ENCODE peak calls at places on chromosomes 1 and 21, in five cellular contexts. W is A549, C is IMR-90, S is HepG2, Y is K562. D is an unnamed sample.
A peak's percentile ranks its signal among the peaks of the same experiment; 100 is the strongest.

GRCh38 chr1:60010690-60011089 is 62.9 kb downstream of the C1orf87 start:
- DNase-seq in W (no peak), C (no peak), S (no peak), Y (no peak), D (no peak)

GRCh38 chr1:29975036-29975694 is 738.8 kb downstream of the PTPRU start:
- DNase-seq in W (peak; percentile 24), C (peak; percentile 49), S (peak; percentile 5), Y (peak; percentile 42), D (no peak)

GRCh38 chr1:8015809-8016165 is 10.3 kb downstream of the ERRFI1 start:
- DNase-seq in W (no peak), C (no peak), S (no peak), Y (no peak), D (no peak)

GRCh38 chr1:246262281-246262680 is 244.8 kb downstream of the SMYD3 start:
- DNase-seq in W (no peak), C (peak; percentile 8), S (no peak), Y (no peak), D (no peak)

GRCh38 chr1:64505232-64505943 is 35.5 kb downstream of the CACHD1 start:
- DNase-seq in W (peak; percentile 14), C (no peak), S (no peak), Y (peak; percentile 73), D (peak; percentile 81)

GRCh38 chr1:90716552-90717355 is at the start of gene BARHL2:
- DNase-seq in W (no peak), C (no peak), S (no peak), Y (no peak), D (peak; percentile 76)

GRCh38 chr21:32307706-32308105 is 9.1 kb downstream of the MRAP start:
- DNase-seq in W (no peak), C (peak; percentile 55), S (peak; percentile 21), Y (no peak), D (no peak)

GRCh38 chr21:26288033-26288432 is 117.5 kb upstream of the APP start:
- DNase-seq in W (no peak), C (no peak), S (no peak), Y (no peak), D (no peak)

GRCh38 chr1:62082456-62083363 is 111.9 kb upstream of the L1TD1 start:
- DNase-seq in W (peak; percentile 29), C (peak; percentile 34), S (peak; percentile 20), Y (peak; percentile 51), D (no peak)

GRCh38 chr1:224736619-224737352 is 120.7 kb downstream of the CNIH3 start:
- DNase-seq in W (no peak), C (peak; percentile 19), S (peak; percentile 10), Y (peak; percentile 22), D (no peak)

GRCh38 chr1:64923294-64923718 is 43.0 kb downstream of the JAK1 start:
- DNase-seq in W (no peak), C (no peak), S (no peak), Y (no peak), D (no peak)

GRCh38 chr1:244989813-244990212 is 125.5 kb upstream of the HNRNPU start:
- DNase-seq in W (peak; percentile 37), C (peak; percentile 69), S (no peak), Y (no peak), D (no peak)

GRCh38 chr1:187842406-187843165 is 1013.8 kb downstream of the PLA2G4A start:
- DNase-seq in W (peak; percentile 25), C (peak; percentile 16), S (no peak), Y (no peak), D (no peak)

GRCh38 chr1:4227986-4228385 is 327.9 kb upstream of the C1orf174 start:
- DNase-seq in W (peak; percentile 4), C (no peak), S (no peak), Y (peak; percentile 43), D (no peak)

GRCh38 chr1:153072806-153073726 is 1.7 kb upstream of the SPRR2B start:
- DNase-seq in W (no peak), C (no peak), S (no peak), Y (peak; percentile 7), D (no peak)

GRCh38 chr1:54378157-54378883 is 27.9 kb downstream of the SSBP3 start:
- DNase-seq in W (no peak), C (no peak), S (no peak), Y (no peak), D (peak; percentile 76)

GRCh38 chr1:174931214-174931613 is 68.5 kb upstream of the CACYBP start:
- DNase-seq in W (no peak), C (no peak), S (no peak), Y (no peak), D (no peak)

GRCh38 chr1:10824821-10825540 is 28.5 kb upstream of the CASZ1 start:
- DNase-seq in W (peak; percentile 27), C (peak; percentile 77), S (no peak), Y (no peak), D (no peak)

GRCh38 chr1:228781161-228781771 is 46.0 kb downstream of the RHOU start:
- DNase-seq in W (no peak), C (peak; percentile 63), S (no peak), Y (no peak), D (no peak)

GRCh38 chr1:172388490-172388889 is 32.0 kb upstream of the C1orf105 start:
- DNase-seq in W (no peak), C (no peak), S (no peak), Y (no peak), D (no peak)

GRCh38 chr1:183548136-183548535 is 42.1 kb downstream of the NCF2 start:
- DNase-seq in W (no peak), C (no peak), S (no peak), Y (no peak), D (no peak)

GRCh38 chr1:39574646-39575045 is 1.9 kb downstream of the PABPC4 start:
- DNase-seq in W (no peak), C (peak; percentile 35), S (peak; percentile 18), Y (no peak), D (no peak)

GRCh38 chr1:65163193-65163805 is 15.3 kb downstream of the AK4 start:
- DNase-seq in W (no peak), C (no peak), S (no peak), Y (no peak), D (no peak)

GRCh38 chr1:39406533-39407478 is 84.6 kb upstream of the BMP8A start:
- DNase-seq in W (no peak), C (peak; percentile 70), S (peak; percentile 21), Y (no peak), D (no peak)

GRCh38 chr1:20472860-20473711 is 12.9 kb downstream of the CAMK2N1 start:
- DNase-seq in W (peak; percentile 87), C (peak; percentile 49), S (no peak), Y (peak; percentile 92), D (peak; percentile 89)

GRCh38 chr1:93552751-93553455 is 105.0 kb downstream of the FNBP1L start:
- DNase-seq in W (no peak), C (peak; percentile 53), S (peak; percentile 71), Y (peak; percentile 22), D (no peak)

GRCh38 chr1:74523873-74524480 is 11.6 kb upstream of the LRRC53 start:
- DNase-seq in W (no peak), C (no peak), S (no peak), Y (no peak), D (no peak)

GRCh38 chr1:101996830-101997485 is at the start of gene OLFM3:
- DNase-seq in W (no peak), C (no peak), S (peak; percentile 1), Y (no peak), D (peak; percentile 81)
- TF ChIP-seq CEBPB in W (no peak), C (no peak), S (no peak), Y (no peak), D (no peak)

GRCh38 chr1:51297401-51298321 is 32.7 kb downstream of the TTC39A start:
- DNase-seq in W (no peak), C (no peak), S (no peak), Y (no peak), D (no peak)
- TF ChIP-seq MAFK in W (no peak), C (no peak), S (no peak), Y (no peak), D (no peak)

DNA sequence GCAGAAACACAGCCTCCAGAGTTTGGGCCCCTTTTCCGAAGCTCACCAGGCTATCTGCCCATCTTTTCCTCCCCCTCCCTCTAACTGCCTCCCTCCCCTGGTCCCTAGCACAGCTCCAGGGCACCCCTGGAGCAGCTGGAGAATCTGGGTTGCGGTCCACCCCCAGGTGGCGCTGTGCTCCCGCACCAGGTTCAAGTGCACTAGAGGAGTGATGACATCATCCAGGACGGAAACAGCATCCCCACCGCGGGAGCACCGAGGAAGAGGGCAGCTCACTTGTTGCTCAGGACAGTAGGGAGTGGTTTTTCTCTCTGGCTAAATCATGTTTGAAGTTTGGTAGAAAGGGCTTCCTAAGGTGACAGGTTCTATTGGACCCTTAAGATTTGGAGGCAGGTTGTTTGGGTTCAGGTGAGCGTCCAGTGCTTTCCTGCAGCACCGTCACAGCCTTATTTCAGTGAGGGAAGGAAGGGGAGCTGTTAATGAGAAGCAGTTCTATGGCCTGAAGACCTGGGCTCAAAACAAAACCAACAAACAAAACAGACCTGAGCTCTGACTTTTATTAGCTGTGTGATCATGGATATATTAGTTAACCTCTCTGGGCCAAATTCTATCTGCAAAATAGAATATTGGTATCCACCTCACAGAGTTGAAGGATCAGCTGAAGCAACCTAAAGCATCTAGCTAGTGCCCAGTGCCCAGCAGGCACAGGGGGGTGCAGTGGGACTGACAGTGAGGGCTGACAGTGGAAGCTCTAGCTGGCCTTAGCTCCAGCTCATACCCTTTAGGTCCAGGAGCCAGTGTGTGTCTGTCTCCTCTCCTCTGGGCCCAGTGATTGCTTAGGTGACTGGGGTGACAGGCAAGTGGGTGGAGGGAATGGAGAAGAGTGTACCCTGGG is 7.5 kb downstream of the SHISA4 start:
- DNase-seq in W (peak; percentile 88), C (peak; percentile 94), S (peak; percentile 78), Y (peak; percentile 93), D (peak; percentile 98)
- TF ChIP-seq POLR2A in W (no peak), C (peak; percentile 28), S (no peak), Y (no peak), D (no peak)

GRCh38 chr1:89085781-89086180 is 20.8 kb upstream of the GBP1 start:
- DNase-seq in W (no peak), C (peak; percentile 56), S (peak; percentile 52), Y (peak; percentile 56), D (no peak)
- TF ChIP-seq CEBPB in W (no peak), C (no peak), S (no peak), Y (no peak), D (no peak)

GRCh38 chr1:217891966-217892365 is 260.8 kb downstream of the SPATA17 start:
- DNase-seq in W (no peak), C (no peak), S (no peak), Y (no peak), D (no peak)

GRCh38 chr1:217892750-217893149 is 261.6 kb downstream of the SPATA17 start:
- DNase-seq in W (no peak), C (no peak), S (no peak), Y (no peak), D (no peak)

DNA sequence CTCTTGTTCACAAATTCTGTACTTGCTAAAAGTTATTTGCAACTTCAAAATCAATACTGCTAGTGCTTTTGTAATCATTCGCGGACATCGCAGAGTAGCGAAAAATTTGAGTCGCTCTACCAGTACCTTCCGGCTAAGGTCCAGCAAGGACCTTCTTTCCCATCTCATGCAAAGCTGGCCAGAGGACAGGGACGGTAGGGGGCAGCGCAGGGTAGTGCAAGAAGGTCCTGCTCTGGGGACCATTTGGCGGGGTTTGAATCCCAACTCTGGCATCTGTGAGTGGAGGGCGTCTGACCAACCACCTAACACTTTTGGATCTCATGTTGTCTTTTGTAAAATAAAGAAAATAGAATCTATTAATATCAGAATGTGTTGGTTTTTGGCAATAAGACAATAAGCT is 258.3 kb downstream of the SPATA17 start:
- DNase-seq in W (peak; percentile 25), C (peak; percentile 2), S (no peak), Y (no peak), D (peak; percentile 47)
- TF ChIP-seq MAFK in W (no peak), C (no peak), S (no peak), Y (no peak), D (no peak)

D was measured in H1.